ENCODE peak calls at places on chromosomes 5 and 9, in nine cellular contexts. X is sigmoid colon, R is retinal pigment epithelial cell, Y is IMR-90, I is fibroblast of lung, G is NB4, K is stomach, Z is neural progenitor cell, O is brain microvascular endothelial cell. T is an unnamed sample.

GRCh38 chr9:110189001-110189400 is 19.0 kb downstream of the C9orf152 start:
- DNase-seq in O (no peak), R (no peak), Y (peak), G (peak), I (no peak), Z (no peak), X (peak), K (peak), T (no peak)

GRCh38 chr5:144370273-144370672 is 199.6 kb downstream of the KCTD16 start:
- DNase-seq in R (no peak), O (no peak), K (peak), Y (no peak), I (no peak), X (no peak), Z (no peak), G (no peak), T (no peak)

GRCh38 chr9:120778758-120779157 is 14.5 kb downstream of the FBXW2 start:
- DNase-seq in K (no peak), R (no peak), Z (no peak), Y (no peak), O (no peak), G (no peak), X (no peak), I (no peak), T (no peak)

GRCh38 chr9:137165250-137165836 is 4.5 kb downstream of the LRRC26 start:
- DNase-seq in R (no peak), I (no peak), Y (no peak), X (no peak), O (no peak), K (no peak), Z (no peak), G (no peak), T (no peak)

GRCh38 chr5:14901462-14902051 is 30.0 kb upstream of the ANKH start:
- DNase-seq in Z (no peak), K (no peak), G (peak), O (peak), I (peak), Y (peak), X (no peak), R (no peak), T (peak)

GRCh38 chr9:70318002-70318401 is 59.2 kb downstream of the SMC5 start:
- DNase-seq in K (no peak), O (no peak), Z (peak), I (no peak), Y (no peak), X (no peak), R (no peak), G (no peak), T (no peak)

GRCh38 chr5:156706631-156707030 is 143.5 kb upstream of the PPP1R2B start:
- DNase-seq in Y (no peak), I (no peak), X (no peak), K (no peak), R (no peak), G (no peak), Z (no peak), O (no peak), T (no peak)

GRCh38 chr5:173705512-173705825 is 89.0 kb upstream of the BOD1 start:
- DNase-seq in R (no peak), I (no peak), O (no peak), G (no peak), K (no peak), Z (no peak), X (no peak), Y (no peak), T (no peak)

DNA sequence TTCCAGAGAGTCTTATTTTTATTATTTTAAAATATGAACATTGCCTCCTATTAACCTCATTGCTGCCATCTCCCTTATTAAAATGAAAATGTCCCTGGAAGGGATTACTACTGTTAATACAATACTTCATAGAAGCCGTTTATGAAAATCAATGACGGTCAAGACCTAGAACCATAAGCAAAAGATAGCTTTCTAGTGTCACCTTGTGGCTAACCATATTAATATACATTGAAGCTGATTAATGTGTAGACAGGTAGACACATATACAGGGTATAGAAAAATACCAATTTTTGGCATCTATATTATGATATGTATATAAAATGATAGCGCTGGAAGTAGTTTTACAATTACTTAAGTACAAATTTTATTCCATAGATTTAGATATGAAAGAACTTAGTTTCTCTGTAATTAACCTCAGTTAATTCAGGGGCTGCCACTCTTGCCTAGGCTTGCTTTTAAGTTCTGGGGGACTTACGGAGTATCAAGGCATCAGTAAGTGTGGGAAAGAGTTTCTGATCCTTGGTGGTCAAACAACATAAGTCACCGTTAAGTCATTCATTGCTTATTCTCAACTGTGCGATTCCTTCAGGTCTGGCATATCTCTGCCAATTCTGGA is 2.5 kb upstream of the YTHDC2 start:
- DNase-seq in X (no peak), K (no peak), R (peak), G (peak), Z (peak), O (no peak), Y (peak), I (peak), T (no peak)
- TF ChIP-seq CTCF in X (no peak), K (no peak), R (peak), G (no peak), Z (peak), O (peak), Y (peak), I (peak), T (peak)

GRCh38 chr5:102762095-102762534 is 7.0 kb downstream of the PAM start:
- DNase-seq in K (no peak), G (no peak), R (no peak), Y (peak), O (no peak), X (no peak), I (peak), Z (no peak), T (no peak)
- H3K4me3 ChIP-seq in K (no peak), G (no peak), R (no peak), Y (no peak), O (no peak), X (no peak), I (peak), Z (no peak), T (no peak)

GRCh38 chr5:124180523-124181461 is 565.6 kb downstream of the ZNF608 start:
- DNase-seq in X (no peak), G (no peak), O (no peak), I (peak), R (peak), Y (peak), K (no peak), Z (peak), T (no peak)

GRCh38 chr5:124182133-124182532 is 564.3 kb downstream of the ZNF608 start:
- DNase-seq in Y (no peak), R (no peak), I (no peak), X (no peak), G (no peak), K (no peak), O (no peak), Z (no peak), T (no peak)

GRCh38 chr5:124176692-124177091 is 569.7 kb downstream of the ZNF608 start:
- DNase-seq in Z (no peak), I (no peak), K (no peak), G (peak), X (no peak), O (no peak), R (no peak), Y (no peak), T (no peak)

GRCh38 chr5:124178050-124178449 is 568.4 kb downstream of the ZNF608 start:
- DNase-seq in O (no peak), G (no peak), Y (no peak), I (no peak), Z (no peak), X (no peak), R (no peak), K (no peak), T (no peak)

GRCh38 chr5:124179788-124180187 is 566.7 kb downstream of the ZNF608 start:
- DNase-seq in O (no peak), Z (no peak), G (no peak), R (no peak), Y (no peak), I (peak), K (no peak), X (no peak), T (no peak)
- TF ChIP-seq CTCF in O (no peak), Z (no peak), G (no peak), R (no peak), Y (no peak), I (no peak), K (no peak), X (no peak), T (no peak)

DNA sequence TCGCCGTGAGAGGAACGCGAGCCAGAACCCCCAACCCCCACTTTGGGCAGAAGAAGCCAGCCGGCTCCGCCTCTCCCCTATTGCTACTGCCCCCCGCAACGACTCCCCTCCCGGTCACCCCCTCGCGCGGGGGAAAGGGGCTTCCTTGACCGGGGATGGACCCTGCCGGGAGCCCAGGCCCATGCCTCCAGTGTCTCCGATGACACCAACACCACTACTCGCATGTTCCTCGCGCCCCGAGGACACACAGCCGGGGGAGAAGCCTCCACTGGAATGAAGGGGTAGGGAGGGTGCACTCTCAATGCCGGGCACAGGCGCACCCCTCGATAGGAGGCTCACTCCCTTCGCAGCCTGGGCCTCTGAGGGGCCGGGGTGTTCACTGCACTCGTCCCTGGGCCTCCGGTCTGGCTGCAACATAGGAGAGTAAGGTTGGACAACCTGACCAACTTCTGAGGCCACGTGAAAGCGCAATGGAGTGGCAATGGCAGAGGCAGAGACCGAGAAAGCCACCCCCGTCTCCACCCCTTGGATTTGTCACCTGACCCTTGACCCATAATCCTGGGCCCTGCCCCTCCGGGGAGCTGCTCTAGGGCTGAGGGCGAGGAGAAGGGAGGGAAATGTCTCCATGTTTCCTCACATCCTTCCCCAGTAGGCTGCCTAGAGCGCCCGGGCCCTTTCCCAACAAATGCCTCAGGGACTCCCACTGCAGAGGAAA is 1.0 kb upstream of the CNTFR start:
- DNase-seq in Y (no peak), O (no peak), I (no peak), Z (peak), X (peak), G (peak), K (no peak), R (no peak), T (no peak)
- H3K4me3 ChIP-seq in Y (no peak), O (no peak), I (no peak), Z (peak), X (peak), G (no peak), K (peak), R (no peak), T (no peak)

DNA sequence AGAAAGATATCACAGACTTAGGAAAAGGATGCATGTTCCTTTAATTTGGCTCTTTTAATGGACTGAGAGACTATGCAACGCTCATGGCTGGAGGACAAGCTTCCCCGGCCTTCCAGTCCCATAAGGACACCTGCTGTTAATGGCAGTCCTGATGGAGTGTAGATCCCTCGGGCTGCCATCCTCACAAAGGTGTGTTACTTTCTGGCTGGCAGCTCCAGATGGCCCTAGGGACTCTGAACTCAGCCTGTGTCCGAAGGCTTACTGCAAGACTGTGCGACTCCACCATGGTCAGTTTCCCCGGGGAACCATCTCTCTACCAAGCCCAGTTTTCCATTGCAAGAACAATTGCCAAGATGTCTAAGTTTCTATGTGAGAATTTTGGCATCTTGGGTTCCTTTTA is 25.5 kb upstream of the KCNIP1 start:
- DNase-seq in G (no peak), X (no peak), Y (no peak), I (no peak), Z (no peak), O (no peak), R (no peak), K (no peak), T (no peak)
- TF ChIP-seq CTCF in G (no peak), X (no peak), Y (no peak), I (no peak), Z (no peak), O (no peak), R (no peak), K (no peak), T (no peak)

DNA sequence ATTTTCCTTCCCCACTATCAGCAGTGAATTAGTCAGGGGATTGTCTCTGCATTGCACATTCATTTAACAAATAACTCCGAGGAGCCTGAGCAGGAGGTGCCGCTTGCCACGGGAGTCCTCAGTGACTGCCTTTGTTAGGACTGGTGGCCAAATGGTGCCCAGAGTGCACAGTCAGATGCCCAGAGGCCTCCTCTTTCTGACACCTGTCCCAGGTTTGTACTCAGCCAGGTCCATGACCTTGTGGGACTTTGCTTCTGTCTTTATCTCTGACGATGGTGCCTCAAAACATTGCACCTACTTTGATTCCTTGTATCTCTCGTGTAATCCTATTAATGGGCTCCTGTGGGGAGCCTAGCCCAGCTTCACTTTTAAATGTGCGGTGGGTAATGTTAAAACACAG is 4.3 kb downstream of the SRD5A1 start:
- DNase-seq in I (no peak), O (no peak), X (no peak), R (no peak), Y (no peak), G (no peak), K (no peak), Z (peak), T (no peak)
- H3K4me3 ChIP-seq in I (no peak), O (no peak), X (no peak), R (no peak), Y (no peak), G (no peak), K (no peak), Z (no peak), T (no peak)

DNA sequence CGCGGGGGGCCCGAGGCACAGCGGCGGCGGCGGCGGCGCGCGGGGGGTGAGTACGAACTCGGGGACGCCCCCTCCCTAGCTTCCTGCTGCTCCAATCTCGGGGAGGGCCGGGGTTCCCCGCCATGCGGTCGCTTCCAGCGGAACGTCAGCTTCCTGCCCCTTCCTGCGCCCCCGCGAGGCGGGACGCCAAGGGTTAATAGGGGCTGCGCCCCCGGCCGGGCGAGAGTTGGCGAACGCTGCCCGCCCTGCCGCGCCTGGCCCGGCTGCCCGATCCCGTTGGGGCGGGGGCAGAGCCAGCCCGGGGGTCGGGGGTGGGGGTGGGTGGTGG is 594 bp downstream of the COL27A1 start:
- DNase-seq in G (peak), Y (no peak), Z (peak), O (no peak), X (no peak), K (no peak), I (no peak), R (no peak), T (no peak)
- TF ChIP-seq CTCF in G (no peak), Y (no peak), Z (peak), O (no peak), X (no peak), K (no peak), I (no peak), R (no peak), T (no peak)